ENCODE peak calls at places on chromosome 7, in ten cellular contexts. K is heart left ventricle, E is fibroblast of villous mesenchyme, F is stomach, O is astrocyte of the spinal cord, A is right atrium auricular region, C is sigmoid colon, N is PC-3, J is uterus, S is cardiac fibroblast. G is an unnamed sample.

GRCh38 chr7:69893915-69894314 is 295.6 kb downstream of the AUTS2 start:
- DNase-seq in S (peak), C (no peak), A (no peak), K (no peak), J (no peak), N (no peak), O (no peak), E (no peak), F (no peak), G (no peak)

GRCh38 chr7:97006146-97006950 is 995 bp downstream of the DLX6 start:
- DNase-seq in A (no peak), S (peak), C (no peak), N (no peak), O (no peak), K (no peak), J (no peak), E (peak), F (peak), G (no peak)

GRCh38 chr7:40798612-40799011 is 663.8 kb downstream of the SUGCT start:
- DNase-seq in F (no peak), C (no peak), A (no peak), O (no peak), K (no peak), N (no peak), S (no peak), J (no peak), E (no peak), G (no peak)

GRCh38 chr7:219581-220150 is 27.3 kb downstream of the FAM20C start:
- DNase-seq in A (peak), F (peak), N (no peak), O (no peak), C (peak), J (no peak), E (peak), K (no peak), S (no peak), G (no peak)

GRCh38 chr7:131431756-131432155 is 104.1 kb downstream of the MKLN1 start:
- DNase-seq in E (no peak), S (no peak), C (no peak), F (no peak), A (no peak), K (no peak), N (no peak), J (no peak), O (no peak), G (no peak)

GRCh38 chr7:88116395-88116794 is 103.4 kb downstream of the SRI start:
- DNase-seq in N (no peak), C (no peak), K (no peak), A (no peak), E (no peak), O (no peak), F (no peak), J (no peak), S (no peak), G (no peak)

GRCh38 chr7:5755704-5756131 is 25.7 kb downstream of the RNF216 start:
- DNase-seq in S (peak), J (no peak), F (no peak), A (no peak), N (no peak), E (peak), O (peak), C (no peak), K (no peak), G (peak)

GRCh38 chr7:99562832-99563231 is 4.4 kb downstream of the ZNF655 start:
- DNase-seq in E (peak), O (peak), A (no peak), K (no peak), S (peak), J (no peak), F (no peak), N (peak), C (no peak), G (peak)

GRCh38 chr7:153921408-153921807 is 130.8 kb upstream of the DPP6 start:
- DNase-seq in O (no peak), A (no peak), C (no peak), N (no peak), E (no peak), K (no peak), F (no peak), J (no peak), S (no peak), G (no peak)

GRCh38 chr7:53697913-53698312 is 662.5 kb downstream of the POM121L12 start:
- DNase-seq in E (no peak), F (no peak), S (no peak), A (no peak), C (no peak), N (no peak), K (no peak), O (no peak), J (no peak), G (no peak)

GRCh38 chr7:151386301-151387160 is 23.3 kb downstream of the WDR86 start:
- DNase-seq in F (peak), N (peak), S (no peak), A (no peak), C (no peak), O (no peak), J (no peak), K (peak), E (no peak), G (no peak)

DNA sequence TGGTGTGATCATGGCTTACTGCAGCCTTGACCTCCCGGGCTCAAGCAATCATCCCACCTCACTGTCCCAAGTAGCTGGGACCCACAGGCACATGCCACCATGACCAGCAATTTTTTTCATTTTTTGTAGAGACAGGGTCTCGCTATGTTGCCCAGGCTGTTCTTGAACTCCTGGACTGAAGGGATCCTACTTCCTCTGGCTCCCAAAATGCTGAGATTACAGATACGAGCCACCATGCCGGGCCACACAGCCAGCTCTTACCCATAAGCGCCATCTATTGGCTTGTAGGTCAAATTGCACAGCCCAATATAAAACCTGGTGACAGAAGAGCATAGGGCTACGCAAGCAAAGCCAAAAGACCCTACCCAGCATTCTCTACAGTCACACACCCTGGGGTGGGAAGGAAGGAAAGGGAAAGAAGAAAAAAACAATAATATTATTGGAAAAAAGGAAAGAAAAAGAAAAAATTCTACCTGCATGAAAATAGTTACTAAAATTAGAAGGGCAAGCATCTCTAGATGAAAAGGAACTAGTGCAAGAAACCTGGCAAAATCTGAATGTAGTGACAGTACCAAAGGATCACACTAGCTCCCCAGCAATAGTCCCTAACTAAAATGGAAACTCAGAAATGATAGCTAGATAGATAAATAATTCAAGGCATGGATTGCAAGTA is 29.4 kb upstream of the AMPH start:
- DNase-seq in S (peak), O (peak), F (no peak), E (peak), K (no peak), J (no peak), C (no peak), A (no peak), N (peak), G (peak)
- TF ChIP-seq CTCF in S (peak), O (peak), F (no peak), E (peak), K (peak), J (no peak), C (no peak), A (peak), N (peak), G (peak)

GRCh38 chr7:137987563-137987962 is 14.3 kb downstream of the CREB3L2 start:
- DNase-seq in K (no peak), E (no peak), N (no peak), O (no peak), F (no peak), S (no peak), A (no peak), C (no peak), J (no peak), G (no peak)

GRCh38 chr7:137985253-137985896 is 16.5 kb downstream of the CREB3L2 start:
- DNase-seq in J (no peak), C (no peak), O (no peak), E (peak), A (no peak), N (no peak), K (no peak), S (no peak), F (no peak), G (no peak)

GRCh38 chr7:137985897-137986251 is 16.0 kb downstream of the CREB3L2 start:
- DNase-seq in S (no peak), F (no peak), J (no peak), N (no peak), K (no peak), E (no peak), O (no peak), A (no peak), C (no peak), G (no peak)

GRCh38 chr7:137987011-137987334 is 14.9 kb downstream of the CREB3L2 start:
- DNase-seq in E (no peak), S (peak), C (no peak), F (no peak), N (no peak), J (no peak), A (no peak), K (peak), O (no peak), G (no peak)

DNA sequence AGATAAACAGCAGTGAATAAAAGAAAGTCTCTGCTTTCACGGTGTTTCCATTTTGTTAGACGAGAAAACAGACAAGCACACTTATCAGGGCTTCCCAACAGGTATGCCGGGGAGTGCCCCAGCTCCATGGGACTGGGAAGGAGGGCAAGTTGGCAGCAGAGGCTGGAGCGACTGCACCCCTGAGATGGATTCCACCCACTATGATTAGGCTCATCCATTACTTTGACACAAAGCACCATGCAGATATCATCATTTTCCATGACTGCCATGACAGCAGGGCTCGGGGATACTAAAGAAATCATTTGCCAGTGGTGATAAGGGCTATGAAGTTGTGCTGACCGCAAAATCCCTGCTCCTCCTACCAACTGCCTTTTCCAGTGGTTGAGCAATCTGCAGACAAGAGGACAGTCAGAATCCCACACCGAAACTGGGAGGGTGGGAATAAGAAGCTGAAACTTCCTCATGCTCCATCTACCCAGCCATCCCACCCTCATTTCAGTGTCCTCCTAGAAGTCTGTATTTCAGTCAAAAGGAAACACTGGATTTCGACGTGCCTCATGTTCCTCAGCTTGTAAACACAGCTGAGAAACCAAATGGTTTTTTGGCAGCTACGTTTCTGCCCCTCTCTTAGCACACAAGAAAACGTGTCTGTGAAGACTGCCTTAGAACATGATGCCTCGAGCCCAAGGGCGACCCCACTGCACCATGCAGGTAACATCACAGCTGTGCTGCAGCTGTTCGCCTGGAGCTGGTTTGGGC is 15.5 kb downstream of the CREB3L2 start:
- DNase-seq in S (peak), C (peak), J (peak), N (no peak), K (no peak), E (peak), O (no peak), A (peak), F (peak), G (no peak)
- H3K4me3 ChIP-seq in S (no peak), C (no peak), J (no peak), N (no peak), K (peak), E (peak), O (no peak), A (peak), F (no peak), G (no peak)

GRCh38 chr7:73866446-73866767 is 5.4 kb downstream of the TMEM270 start:
- DNase-seq in K (no peak), A (no peak), N (no peak), C (no peak), J (no peak), S (no peak), F (no peak), O (no peak), E (no peak), G (no peak)

GRCh38 chr7:73869011-73869785 is 8.2 kb downstream of the TMEM270 start:
- DNase-seq in C (no peak), S (no peak), F (no peak), K (no peak), A (no peak), E (no peak), N (no peak), O (no peak), J (no peak), G (no peak)

GRCh38 chr7:73864981-73865711 is 4.2 kb downstream of the TMEM270 start:
- DNase-seq in S (no peak), A (no peak), K (no peak), O (no peak), J (no peak), F (no peak), C (no peak), N (no peak), E (no peak), G (no peak)

GRCh38 chr7:73870041-73870492 is 9.1 kb downstream of the TMEM270 start:
- DNase-seq in J (no peak), N (no peak), F (no peak), S (no peak), E (no peak), O (no peak), K (peak), C (peak), A (no peak), G (no peak)

DNA sequence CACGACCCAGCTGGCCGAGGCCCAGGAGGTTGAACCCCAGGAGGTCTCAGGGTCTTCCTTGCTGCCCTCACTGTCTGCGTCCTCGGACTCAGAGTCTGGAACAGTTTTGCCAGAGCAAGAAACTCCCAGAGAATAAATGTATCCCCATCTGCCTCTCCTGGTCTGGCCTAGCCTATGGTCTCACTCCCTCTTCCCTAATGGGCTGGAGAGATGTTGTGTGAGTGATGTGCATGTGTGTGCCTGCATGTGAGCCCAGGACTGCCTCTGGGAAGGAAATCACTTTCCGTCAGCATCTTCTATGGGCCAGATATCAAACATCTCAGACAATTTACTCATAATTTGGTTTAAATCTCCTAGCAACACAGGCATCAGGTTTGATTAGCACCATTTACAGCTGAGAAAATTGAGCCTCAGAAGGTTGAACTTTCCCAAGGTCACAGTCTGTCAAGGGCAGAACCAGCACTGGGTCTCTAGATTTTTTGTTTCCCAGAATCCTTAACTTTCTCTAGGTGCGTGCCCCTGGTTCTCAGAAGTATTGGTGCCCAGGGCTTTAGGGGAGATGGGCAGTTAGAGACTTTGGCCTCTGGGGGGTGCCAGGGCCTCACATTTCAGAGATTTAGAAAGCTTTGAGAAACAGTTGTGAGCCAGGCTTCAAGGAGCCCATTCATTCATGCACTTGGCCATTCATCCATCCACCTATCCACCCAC is 4.9 kb downstream of the TMEM270 start:
- DNase-seq in J (peak), K (no peak), O (peak), N (peak), S (peak), A (no peak), E (peak), C (no peak), F (peak), G (no peak)
- TF ChIP-seq CTCF in J (peak), K (peak), O (peak), N (peak), S (peak), A (no peak), E (peak), C (peak), F (peak), G (peak)

DNA sequence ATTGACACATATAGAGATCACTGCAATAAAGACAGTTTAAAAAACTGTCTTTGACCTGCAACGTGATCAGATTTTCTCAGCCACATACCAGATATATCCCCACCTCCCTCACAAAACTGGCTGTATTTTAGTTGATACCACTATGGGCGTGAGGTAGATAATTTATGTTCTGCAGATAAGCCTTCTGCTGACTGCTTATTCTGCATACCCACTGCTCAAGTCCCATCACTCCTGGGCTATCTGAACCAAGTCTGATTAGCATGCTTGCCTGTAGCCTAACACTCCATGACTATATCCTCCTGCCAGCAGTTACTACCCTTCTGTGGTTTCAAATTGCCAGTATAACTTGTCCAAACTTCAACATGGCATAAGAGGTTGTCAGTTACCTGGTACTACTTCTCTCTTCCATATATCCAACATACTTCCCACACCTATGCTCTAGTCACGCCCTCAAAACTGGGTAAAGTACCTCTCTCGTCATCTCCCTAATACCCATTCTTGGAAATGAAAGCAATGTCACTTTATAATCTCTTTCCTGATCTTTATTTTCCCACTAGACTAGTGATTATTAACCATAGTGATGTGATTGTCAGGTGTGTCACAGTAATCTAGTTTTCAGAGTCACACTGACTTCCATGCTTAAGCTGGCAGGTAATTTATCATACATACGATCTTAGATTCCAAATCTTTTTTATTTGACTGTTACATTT is 70.7 kb downstream of the MALSU1 start:
- DNase-seq in E (no peak), N (no peak), C (no peak), K (no peak), F (no peak), S (no peak), J (no peak), O (no peak), A (no peak), G (no peak)
- H3K4me3 ChIP-seq in E (no peak), N (no peak), C (no peak), K (no peak), F (no peak), S (no peak), J (no peak), O (no peak), A (no peak), G (no peak)

GRCh38 chr7:47198159-47198558 is 383.8 kb downstream of the TNS3 start:
- DNase-seq in C (no peak), J (no peak), S (no peak), O (no peak), K (no peak), F (no peak), A (no peak), N (no peak), E (no peak), G (no peak)

GRCh38 chr7:47194516-47194915 is 387.4 kb downstream of the TNS3 start:
- DNase-seq in O (no peak), N (no peak), S (no peak), E (no peak), J (no peak), F (no peak), A (no peak), K (no peak), C (no peak), G (no peak)

GRCh38 chr7:47196106-47196630 is 385.7 kb downstream of the TNS3 start:
- DNase-seq in K (no peak), A (no peak), S (no peak), N (no peak), J (no peak), O (no peak), C (no peak), F (no peak), E (no peak), G (no peak)

GRCh38 chr7:47197508-47197907 is 384.4 kb downstream of the TNS3 start:
- DNase-seq in J (no peak), A (no peak), K (no peak), F (no peak), E (no peak), N (no peak), S (no peak), O (no peak), C (no peak), G (no peak)

GRCh38 chr7:47195641-47196040 is 386.3 kb downstream of the TNS3 start:
- DNase-seq in N (peak), C (no peak), S (no peak), E (no peak), K (no peak), F (no peak), J (no peak), A (no peak), O (no peak), G (no peak)
- TF ChIP-seq CTCF in N (peak), C (no peak), S (peak), E (peak), K (peak), F (no peak), J (no peak), A (no peak), O (no peak), G (peak)

GRCh38 chr7:20354825-20355466 is 24.2 kb downstream of the ITGB8 start:
- DNase-seq in N (no peak), A (no peak), J (no peak), O (no peak), C (no peak), K (no peak), E (no peak), F (no peak), S (no peak), G (no peak)

GRCh38 chr7:20351901-20352300 is 21.2 kb downstream of the ITGB8 start:
- DNase-seq in J (no peak), E (peak), N (peak), O (peak), K (no peak), C (no peak), F (no peak), S (peak), A (no peak), G (peak)

GRCh38 chr7:20350518-20350951 is 19.8 kb downstream of the ITGB8 start:
- DNase-seq in E (no peak), O (peak), F (no peak), J (peak), K (no peak), S (peak), C (peak), N (no peak), A (no peak), G (no peak)

GRCh38 chr7:20350996-20351692 is 20.4 kb downstream of the ITGB8 start:
- DNase-seq in J (no peak), E (no peak), C (no peak), A (no peak), S (no peak), O (peak), N (peak), F (no peak), K (no peak), G (no peak)

DNA sequence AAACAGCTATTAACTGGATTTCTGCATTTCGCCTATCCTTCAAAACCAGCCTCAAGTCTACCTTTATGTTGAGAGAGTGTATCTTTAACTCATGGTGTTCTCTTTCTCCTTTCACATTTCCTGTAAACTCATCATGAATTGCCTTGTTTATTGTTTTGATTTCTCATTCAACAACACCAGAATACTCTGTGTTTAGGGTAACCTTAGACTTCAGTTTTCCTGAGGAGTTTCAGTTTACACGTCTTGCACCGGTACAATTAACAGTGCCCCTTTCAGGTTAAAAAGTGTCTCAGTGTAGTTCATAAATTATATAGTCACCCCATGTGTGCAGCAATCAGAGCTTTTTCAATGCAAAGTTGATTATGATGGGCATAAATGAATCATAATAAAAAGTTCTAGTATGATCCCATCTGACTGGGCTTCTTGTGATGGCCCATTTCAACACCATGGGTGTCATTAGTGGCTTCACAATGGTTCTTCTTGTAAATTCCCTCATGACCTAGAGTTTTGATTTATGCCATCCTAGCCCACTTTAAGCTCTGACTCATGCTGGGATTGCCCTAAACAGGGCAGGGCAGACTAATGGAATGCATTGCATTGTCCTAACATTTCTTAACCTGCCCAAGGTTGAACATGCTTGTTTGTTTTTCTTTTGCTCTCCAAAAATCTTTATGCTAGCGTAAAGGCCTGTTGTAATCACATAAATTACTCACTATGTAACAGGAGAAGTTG is 22.0 kb downstream of the ITGB8 start:
- DNase-seq in C (no peak), E (peak), F (no peak), J (no peak), O (peak), S (peak), A (no peak), N (peak), K (no peak), G (no peak)
- H3K4me3 ChIP-seq in C (no peak), E (no peak), F (no peak), J (no peak), O (no peak), S (no peak), A (no peak), N (peak), K (no peak), G (no peak)

G was measured in HFF-Myc.